ENCODE peak calls at places on chromosomes 6 and 20, in seven cellular contexts. K is CD8-positive, alpha-beta T cell; I is GM12865; A is bronchial epithelial cell; R is kidney; U is upper lobe of right lung; P is choroid plexus epithelial cell. X is an unnamed sample.

GRCh38 chr6:142702501-142703460 is 242.2 kb downstream of the HIVEP2 start:
- DNase-seq in K (no peak), I (peak), A (peak), R (no peak), U (peak), P (peak), X (peak)

GRCh38 chr6:112626468-112627082 is 279.4 kb downstream of the RFPL4B start:
- DNase-seq in K (no peak), I (peak), A (peak), R (no peak), U (no peak), P (peak), X (peak)

GRCh38 chr6:128432394-128432793 is 88.0 kb downstream of the PTPRK start:
- DNase-seq in K (no peak), I (no peak), A (peak), R (no peak), U (no peak), P (peak), X (peak)

GRCh38 chr20:61724376-61724775 is 341.3 kb downstream of the TAF4 start:
- DNase-seq in K (no peak), I (no peak), A (no peak), R (peak), U (no peak), P (peak), X (no peak)

GRCh38 chr6:26415791-26416190 is 13.7 kb downstream of the BTN3A1 start:
- DNase-seq in K (no peak), I (no peak), A (no peak), R (no peak), U (no peak), P (no peak), X (no peak)

GRCh38 chr6:144561455-144562043 is 276.4 kb downstream of the UTRN start:
- DNase-seq in K (no peak), I (no peak), A (no peak), R (no peak), U (no peak), P (no peak), X (no peak)

GRCh38 chr6:33171096-33171888 is 21.0 kb downstream of the COL11A2 start:
- DNase-seq in K (no peak), I (no peak), A (no peak), R (no peak), U (peak), P (no peak), X (no peak)

GRCh38 chr6:134619077-134619476 is 301.2 kb upstream of the SGK1 start:
- DNase-seq in K (no peak), I (peak), A (no peak), R (no peak), U (no peak), P (no peak), X (no peak)

GRCh38 chr6:10355115-10355702 is 59.7 kb downstream of the TFAP2A start:
- DNase-seq in K (no peak), I (no peak), A (peak), R (no peak), U (no peak), P (no peak), X (peak)

GRCh38 chr6:145813285-145814034 is 1.1 kb downstream of the FBXO30 start:
- DNase-seq in K (no peak), I (no peak), A (peak), R (no peak), U (no peak), P (peak), X (peak)

GRCh38 chr20:19765266-19765665 is 7.2 kb downstream of the RIN2 start:
- DNase-seq in K (no peak), I (no peak), A (no peak), R (no peak), U (no peak), P (no peak), X (no peak)

GRCh38 chr20:10924628-10925266 is 250.9 kb upstream of the JAG1 start:
- DNase-seq in K (no peak), I (no peak), A (peak), R (no peak), U (no peak), P (peak), X (peak)

DNA sequence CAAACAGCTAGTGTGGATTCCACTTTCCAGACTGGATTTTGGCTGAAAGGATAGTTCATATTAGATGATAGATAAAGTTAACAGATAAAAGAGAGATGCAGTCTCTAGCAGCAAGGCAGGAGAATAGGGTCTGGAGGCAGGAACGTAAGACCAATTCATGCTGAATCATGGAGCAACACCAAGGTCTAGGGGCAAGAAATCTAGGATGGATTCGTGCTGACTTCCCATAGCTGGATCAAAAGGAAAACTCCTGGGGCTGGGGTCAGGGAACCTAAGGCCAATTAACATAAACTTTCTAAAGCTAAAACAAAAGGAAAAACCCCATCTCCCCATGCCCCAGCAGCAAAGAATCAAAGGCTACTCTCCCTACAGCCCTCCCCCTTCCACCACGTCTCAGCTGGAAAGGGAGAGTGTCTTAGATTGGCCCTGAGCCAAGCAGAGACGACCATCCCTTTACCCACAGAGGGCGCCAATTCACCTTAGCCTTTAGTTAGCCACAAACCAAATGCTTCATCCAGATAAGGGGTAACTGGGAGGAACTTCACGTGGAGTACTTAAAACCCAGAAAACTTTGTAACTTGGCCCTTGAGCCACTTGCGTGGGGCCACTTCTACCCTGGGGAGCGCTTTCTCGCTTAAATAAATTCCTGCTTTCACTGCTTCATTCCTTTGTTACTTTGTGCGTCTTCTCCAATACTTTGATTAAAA is 7.6 kb downstream of the TREM1 start:
- DNase-seq in K (peak), I (peak), A (peak), R (no peak), U (no peak), P (peak), X (peak)
- TF ChIP-seq CTCF in K (peak), I (peak), A (peak), R (peak), U (peak), P (peak), X (peak)

DNA sequence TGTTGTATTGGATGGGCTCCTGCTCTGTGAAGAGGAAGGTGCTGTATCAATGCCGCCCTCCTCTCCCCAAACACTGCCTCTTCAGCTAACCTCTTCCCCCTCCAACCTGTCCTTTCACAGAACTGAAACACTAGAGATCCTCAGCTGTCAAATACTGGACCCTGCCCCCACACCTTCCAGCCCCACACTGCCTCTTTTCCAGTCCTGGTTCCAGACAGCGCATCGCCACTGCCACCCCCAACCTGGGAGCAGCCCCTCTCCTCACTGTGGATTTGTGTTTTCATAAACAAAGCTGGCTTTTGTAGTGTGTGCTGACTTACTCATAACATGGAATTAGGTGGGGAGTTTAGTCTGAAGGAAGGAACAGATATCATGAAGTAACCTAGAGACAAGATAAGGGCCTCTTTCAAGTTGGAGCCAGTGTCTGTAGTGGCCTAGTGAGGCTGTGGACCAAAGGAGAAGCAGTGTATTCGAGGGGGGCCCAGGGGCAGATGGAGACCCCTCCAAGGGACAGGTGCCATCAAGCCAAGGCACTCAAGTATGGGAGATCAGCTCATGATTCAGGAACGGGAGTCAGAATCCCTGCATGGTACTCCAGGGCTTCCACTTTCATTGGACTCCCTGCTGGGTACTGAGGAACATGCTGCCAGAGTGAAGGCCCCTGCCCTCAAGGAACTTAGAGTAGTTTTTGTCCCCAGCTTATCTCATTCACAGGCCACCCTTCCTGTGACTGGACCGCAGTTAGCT is 2.1 kb downstream of the SCUBE3 start:
- DNase-seq in K (no peak), I (no peak), A (no peak), R (no peak), U (no peak), P (no peak), X (no peak)
- H3K4me3 ChIP-seq in K (no peak), I (no peak), A (no peak), R (no peak), U (no peak), P (no peak), X (no peak)

GRCh38 chr6:21123485-21124436 is 469.8 kb upstream of the SOX4 start:
- DNase-seq in K (no peak), I (no peak), A (no peak), R (no peak), U (no peak), P (peak), X (no peak)
- TF ChIP-seq CTCF in K (no peak), I (no peak), A (no peak), R (no peak), U (no peak), P (no peak), X (no peak)

DNA sequence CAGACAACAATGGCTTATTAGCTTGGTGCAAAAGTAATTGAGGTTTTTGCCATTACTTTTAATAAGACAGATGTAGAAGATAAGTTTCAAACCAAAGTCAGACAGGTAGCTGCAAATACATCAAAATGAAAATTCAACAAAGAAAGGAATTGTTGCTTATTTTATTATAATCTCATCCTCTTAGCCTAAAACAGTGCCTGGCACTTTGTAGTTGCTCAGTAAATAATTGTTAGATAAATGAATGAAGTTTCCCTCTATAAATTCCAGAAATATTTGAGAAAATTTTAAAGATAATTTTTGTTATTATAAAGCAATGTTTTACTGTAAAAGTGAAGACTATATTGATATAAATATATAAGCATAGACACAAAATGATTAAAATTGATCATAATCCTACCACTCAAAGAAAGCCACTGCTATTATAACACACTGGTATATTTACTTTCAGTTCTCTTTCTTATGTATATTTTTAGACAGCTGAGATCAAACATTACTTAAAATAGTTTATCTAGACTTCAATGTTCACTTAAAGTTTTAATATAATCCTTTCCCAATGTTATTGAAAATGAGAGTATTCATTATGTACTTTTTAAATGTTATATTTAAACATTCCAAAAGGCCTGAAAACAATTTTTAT is 42.5 kb downstream of the SESN1 start:
- DNase-seq in K (no peak), I (no peak), A (no peak), R (no peak), U (no peak), P (no peak), X (no peak)
- H3K4me3 ChIP-seq in K (no peak), I (no peak), A (no peak), R (no peak), U (no peak), P (no peak), X (no peak)

DNA sequence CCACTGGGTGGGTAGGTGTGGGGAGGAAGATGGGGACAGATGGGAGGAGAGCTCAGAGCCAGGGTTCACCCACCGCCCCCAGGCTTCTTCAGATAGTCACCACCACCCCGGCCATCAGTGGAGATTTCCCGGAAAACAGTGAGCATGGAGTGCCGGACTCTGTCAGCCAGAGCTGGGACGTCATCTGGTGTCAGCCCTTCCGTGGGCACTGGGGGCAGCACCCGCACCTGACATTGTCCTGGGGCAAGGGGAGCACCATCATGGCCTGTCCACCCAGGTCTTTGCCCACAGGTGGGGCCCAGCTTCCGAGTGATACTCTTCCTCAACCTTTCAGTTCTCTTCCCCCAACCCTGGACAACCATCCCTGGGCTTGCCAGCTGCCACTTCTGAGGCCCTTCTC is 4.8 kb downstream of the EGFL8 start:
- DNase-seq in K (no peak), I (no peak), A (no peak), R (peak), U (no peak), P (no peak), X (no peak)
- TF ChIP-seq CTCF in K (no peak), I (no peak), A (no peak), R (no peak), U (no peak), P (peak), X (no peak)

GRCh38 chr20:45470262-45470931 is 844 bp downstream of the WFDC2 start:
- DNase-seq in K (no peak), I (peak), A (no peak), R (peak), U (peak), P (peak), X (peak)

GRCh38 chr20:45467861-45468260 is 1.7 kb upstream of the WFDC2 start:
- DNase-seq in K (no peak), I (no peak), A (no peak), R (no peak), U (no peak), P (no peak), X (no peak)

GRCh38 chr20:45467172-45467571 is 2.4 kb upstream of the WFDC2 start:
- DNase-seq in K (no peak), I (no peak), A (no peak), R (no peak), U (no peak), P (no peak), X (no peak)

GRCh38 chr20:45469336-45470261 is at the start of gene WFDC2:
- DNase-seq in K (no peak), I (no peak), A (no peak), R (peak), U (peak), P (no peak), X (no peak)

DNA sequence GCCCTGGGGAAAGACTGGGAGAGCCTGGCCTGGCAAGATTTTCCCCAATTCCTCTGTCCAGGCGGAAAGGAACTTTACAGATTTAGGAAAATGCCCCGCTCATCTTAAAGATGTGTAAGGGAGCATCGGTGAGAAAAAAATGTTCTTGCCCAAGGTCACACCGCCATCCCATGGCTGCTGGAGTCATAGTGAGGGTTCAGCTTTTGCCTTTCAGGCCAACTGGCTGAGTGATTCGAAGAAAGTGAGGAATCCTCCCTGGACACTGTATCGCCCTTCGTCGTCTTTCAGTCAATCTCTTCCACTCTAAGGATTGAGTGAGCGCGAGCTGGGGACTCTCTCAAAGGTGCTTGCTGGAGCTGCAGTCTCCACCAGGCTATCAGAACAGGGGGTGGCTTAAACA is 1.4 kb downstream of the WFDC2 start:
- DNase-seq in K (no peak), I (no peak), A (no peak), R (no peak), U (no peak), P (no peak), X (no peak)
- H3K4me3 ChIP-seq in K (peak), I (no peak), A (peak), R (peak), U (peak), P (no peak), X (no peak)

DNA sequence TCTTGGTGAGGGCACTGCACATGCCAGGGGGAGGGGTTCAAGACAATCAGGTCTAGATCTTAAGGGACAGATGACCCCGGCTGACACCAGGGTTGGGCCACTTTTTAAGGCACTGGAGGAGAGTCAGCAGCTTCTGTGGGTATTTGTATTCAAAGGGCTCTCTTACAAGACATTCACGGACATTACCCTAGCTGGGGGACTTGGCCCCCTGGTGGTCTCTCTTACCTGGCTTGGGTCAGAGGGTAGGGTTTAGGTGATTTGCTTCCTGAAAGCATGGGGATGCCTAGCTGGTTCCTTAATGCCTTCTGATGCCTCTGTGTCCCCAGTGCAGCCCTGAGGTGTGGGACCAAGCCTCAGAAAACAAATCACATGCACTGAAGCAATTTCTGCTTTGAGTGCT is 354.7 kb downstream of the CDC5L start:
- DNase-seq in K (no peak), I (no peak), A (no peak), R (no peak), U (no peak), P (no peak), X (no peak)
- TF ChIP-seq CTCF in K (no peak), I (no peak), A (no peak), R (no peak), U (no peak), P (no peak), X (no peak)

GRCh38 chr20:63413963-63414684 is 53.0 kb upstream of the CHRNA4 start:
- DNase-seq in K (no peak), I (no peak), A (no peak), R (no peak), U (no peak), P (no peak), X (no peak)

GRCh38 chr20:63411151-63411897 is 50.2 kb upstream of the CHRNA4 start:
- DNase-seq in K (no peak), I (no peak), A (no peak), R (no peak), U (no peak), P (no peak), X (no peak)

GRCh38 chr20:63411898-63412631 is 50.9 kb upstream of the CHRNA4 start:
- DNase-seq in K (no peak), I (no peak), A (no peak), R (no peak), U (no peak), P (no peak), X (no peak)

GRCh38 chr20:63413323-63413722 is 52.2 kb upstream of the CHRNA4 start:
- DNase-seq in K (no peak), I (no peak), A (no peak), R (no peak), U (no peak), P (no peak), X (no peak)

DNA sequence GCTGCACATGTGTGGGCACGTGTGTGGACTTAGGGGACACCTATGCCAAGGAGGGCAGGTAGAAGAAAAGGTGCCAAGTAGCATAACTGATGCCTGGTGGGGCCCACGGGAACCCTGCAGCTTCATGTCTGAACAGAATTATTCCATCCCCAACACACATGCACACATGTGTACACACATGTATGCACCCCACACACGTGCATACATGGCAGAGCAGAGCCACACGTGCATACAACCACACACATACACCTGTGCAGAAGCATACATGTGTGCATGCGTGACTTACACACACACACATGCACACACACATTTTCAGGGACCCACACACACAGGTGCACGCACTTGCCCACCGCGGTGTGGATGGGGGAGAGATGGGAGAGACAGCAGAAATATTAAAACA is 51.7 kb upstream of the CHRNA4 start:
- DNase-seq in K (no peak), I (no peak), A (no peak), R (no peak), U (no peak), P (no peak), X (no peak)
- H3K4me3 ChIP-seq in K (no peak), I (no peak), A (no peak), R (no peak), U (no peak), P (no peak), X (no peak)

X was measured in epithelial cell of esophagus.